ENCODE peak calls at places on chromosomes 5 and 9, in four cellular contexts. One of them, this sample, is unnamed. For H3K4me1, the result is how much of the 10 kb centered on the place peaks cover.

GRCh38 chr5:72282878-72283277 is 37.2 kb downstream of the MRPS27 start:
- DNase-seq in A549: no peak
- DNase-seq in K562: no peak
- DNase-seq in HCT116: no peak
- DNase-seq in this sample: no peak

GRCh38 chr5:34042302-34042701 is 711 bp downstream of the C1QTNF3 start:
- DNase-seq in HCT116: no peak
- DNase-seq in A549: no peak
- DNase-seq in K562: no peak
- DNase-seq in this sample: no peak

GRCh38 chr9:71664566-71664965 is 103.7 kb downstream of the CEMIP2 start:
- DNase-seq in A549: no peak
- DNase-seq in K562: no peak
- DNase-seq in HCT116: no peak
- DNase-seq in this sample: no peak

GRCh38 chr5:139954462-139954861 is 88.6 kb downstream of the NRG2 start:
- DNase-seq in HCT116: no peak
- DNase-seq in A549: no peak
- DNase-seq in K562: no peak
- DNase-seq in this sample: no peak

GRCh38 chr5:41820150-41820549 is 50.1 kb downstream of the OXCT1 start:
- DNase-seq in K562: no peak
- DNase-seq in A549: no peak
- DNase-seq in HCT116: no peak
- DNase-seq in this sample: no peak

GRCh38 chr9:111197251-111197650 is 132.8 kb downstream of the OR2K2 start:
- DNase-seq in K562: no peak
- DNase-seq in A549: no peak
- DNase-seq in HCT116: no peak
- DNase-seq in this sample: no peak

GRCh38 chr9:125126019-125126746 is 17.1 kb downstream of the SCAI start:
- DNase-seq in HCT116: no peak
- DNase-seq in A549: peak
- DNase-seq in K562: peak
- DNase-seq in this sample: no peak

GRCh38 chr5:87308024-87308423 is 40.3 kb downstream of the RASA1 start:
- DNase-seq in A549: no peak
- DNase-seq in K562: no peak
- DNase-seq in HCT116: no peak
- DNase-seq in this sample: no peak

GRCh38 chr5:168882283-168882682 is 303.1 kb upstream of the PANK3 start:
- DNase-seq in A549: no peak
- DNase-seq in K562: no peak
- DNase-seq in HCT116: no peak
- DNase-seq in this sample: no peak

GRCh38 chr9:37967272-37967581 is 63.3 kb upstream of the SLC25A51 start:
- DNase-seq in K562: no peak
- DNase-seq in A549: no peak
- DNase-seq in HCT116: no peak
- DNase-seq in this sample: no peak

GRCh38 chr9:37969130-37969529 is 65.2 kb upstream of the SLC25A51 start:
- DNase-seq in HCT116: no peak
- DNase-seq in A549: peak
- DNase-seq in K562: peak
- DNase-seq in this sample: no peak

GRCh38 chr9:37968228-37968672 is 64.3 kb upstream of the SLC25A51 start:
- DNase-seq in K562: peak
- DNase-seq in A549: peak
- DNase-seq in HCT116: no peak
- DNase-seq in this sample: no peak

GRCh38 chr9:37966443-37967271 is 62.7 kb upstream of the SLC25A51 start:
- DNase-seq in K562: no peak
- DNase-seq in A549: no peak
- DNase-seq in HCT116: no peak
- DNase-seq in this sample: no peak

DNA sequence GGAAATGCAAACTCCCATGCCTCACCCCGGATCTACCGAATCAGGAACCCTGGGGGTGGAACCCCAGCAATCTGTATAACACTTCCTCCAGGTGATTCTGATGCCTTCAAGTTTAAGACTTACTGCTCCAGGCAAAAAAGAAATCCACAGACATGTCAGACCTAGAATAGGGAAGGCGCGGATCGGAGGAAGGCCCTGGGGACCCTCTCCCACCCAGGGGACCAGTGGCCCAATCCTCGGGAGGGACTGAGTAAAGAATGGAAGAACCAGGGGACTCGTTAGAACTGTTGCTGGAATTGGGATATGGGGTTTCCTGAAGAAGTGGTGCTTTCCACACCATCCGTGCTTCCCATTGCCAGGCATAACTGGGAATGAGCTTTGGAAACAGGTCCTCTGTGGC is 63.8 kb upstream of the SLC25A51 start:
- DNase-seq in A549: no peak
- DNase-seq in K562: no peak
- DNase-seq in HCT116: no peak
- DNase-seq in this sample: no peak
- H3K4me1 ChIP-seq in A549: half or more
- H3K4me1 ChIP-seq in K562: under half
- H3K4me1 ChIP-seq in HCT116: half or more
- H3K4me1 ChIP-seq in this sample: half or more

GRCh38 chr5:96702503-96703383 is 40.6 kb downstream of the CAST start:
- DNase-seq in HCT116: peak
- DNase-seq in K562: peak
- DNase-seq in A549: peak
- DNase-seq in this sample: peak
- TF ChIP-seq REST in HCT116: no peak
- TF ChIP-seq REST in K562: peak
- TF ChIP-seq REST in A549: no peak
- TF ChIP-seq REST in this sample: no peak

DNA sequence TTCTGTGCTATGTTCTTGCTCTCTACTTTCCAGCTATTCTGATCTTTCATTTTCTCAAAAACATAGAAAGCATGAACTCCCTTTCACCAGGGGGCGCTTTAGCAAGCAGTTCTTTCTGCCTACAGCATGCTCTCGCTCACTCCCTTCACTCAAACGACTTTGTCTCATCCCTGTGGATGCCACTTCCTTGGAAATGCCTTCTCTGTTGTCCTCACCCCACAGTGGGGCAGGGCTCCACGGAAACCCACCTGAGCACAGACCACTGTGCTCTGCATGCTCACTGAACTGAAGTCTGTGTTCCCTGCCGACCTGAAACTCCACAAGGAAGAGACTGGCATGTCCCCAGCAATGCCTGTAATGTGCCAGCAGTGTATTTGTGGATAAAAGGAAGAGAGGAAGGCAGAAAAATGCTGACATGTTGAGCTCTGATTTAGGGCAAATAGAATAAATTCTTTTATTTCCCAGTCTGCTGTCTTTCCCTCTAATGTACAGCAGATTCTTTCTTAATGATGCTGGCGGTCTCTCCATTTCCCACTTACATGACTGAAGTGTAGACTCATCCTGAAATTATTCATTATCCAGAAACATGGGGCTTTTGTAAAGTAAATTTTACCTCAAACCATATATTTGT is 4.9 kb upstream of the ROR2 start:
- DNase-seq in HCT116: peak
- DNase-seq in K562: peak
- DNase-seq in A549: peak
- DNase-seq in this sample: no peak
- H3K4me3 ChIP-seq in HCT116: peak
- H3K4me3 ChIP-seq in K562: no peak
- H3K4me3 ChIP-seq in A549: no peak
- H3K4me3 ChIP-seq in this sample: no peak

GRCh38 chr9:113545068-113545467 is 81.5 kb downstream of the RGS3 start:
- DNase-seq in HCT116: no peak
- DNase-seq in A549: no peak
- DNase-seq in K562: no peak
- DNase-seq in this sample: no peak

GRCh38 chr9:113542016-113542415 is 78.5 kb downstream of the RGS3 start:
- DNase-seq in A549: no peak
- DNase-seq in K562: no peak
- DNase-seq in HCT116: no peak
- DNase-seq in this sample: no peak

GRCh38 chr9:113542741-113543140 is 79.2 kb downstream of the RGS3 start:
- DNase-seq in K562: no peak
- DNase-seq in HCT116: no peak
- DNase-seq in A549: no peak
- DNase-seq in this sample: no peak

GRCh38 chr9:113543286-113544000 is 79.9 kb downstream of the RGS3 start:
- DNase-seq in A549: no peak
- DNase-seq in K562: no peak
- DNase-seq in HCT116: no peak
- DNase-seq in this sample: no peak

GRCh38 chr9:113544001-113544340 is 80.4 kb downstream of the RGS3 start:
- DNase-seq in HCT116: no peak
- DNase-seq in K562: no peak
- DNase-seq in A549: no peak
- DNase-seq in this sample: no peak
- H3K4me1 ChIP-seq in HCT116: under half
- H3K4me1 ChIP-seq in K562: under half
- H3K4me1 ChIP-seq in A549: under half
- H3K4me1 ChIP-seq in this sample: under half